ENCODE peak calls at places on chromosomes 12 and 14, in five cellular contexts. One of them, this sample, is unnamed.

GRCh38 chr12:23944067-23944466 is 5.4 kb downstream of the SOX5 start:
- DNase-seq in activated naive CD8-positive, alpha-beta T cell treated with anti-CD3 and anti-CD28 coated beads, Interleukin-2, amount 50 U/mL, for 24 hours: no peak
- DNase-seq in adrenal gland: no peak
- DNase-seq in cardiac fibroblast: no peak
- DNase-seq in fibroblast of villous mesenchyme: no peak
- DNase-seq in this sample: no peak

GRCh38 chr12:46676797-46677520 is 148.8 kb downstream of the SLC38A4 start:
- DNase-seq in fibroblast of villous mesenchyme: no peak
- DNase-seq in adrenal gland: no peak
- DNase-seq in activated naive CD8-positive, alpha-beta T cell treated with anti-CD3 and anti-CD28 coated beads, Interleukin-2, amount 50 U/mL, for 24 hours: no peak
- DNase-seq in cardiac fibroblast: no peak
- DNase-seq in this sample: no peak

GRCh38 chr12:108594-108993 is 42.0 kb downstream of the IQSEC3 start:
- DNase-seq in adrenal gland: peak
- DNase-seq in fibroblast of villous mesenchyme: no peak
- DNase-seq in cardiac fibroblast: no peak
- DNase-seq in activated naive CD8-positive, alpha-beta T cell treated with anti-CD3 and anti-CD28 coated beads, Interleukin-2, amount 50 U/mL, for 24 hours: no peak
- DNase-seq in this sample: no peak

GRCh38 chr14:95056476-95056875 is 100.9 kb downstream of the DICER1 start:
- DNase-seq in fibroblast of villous mesenchyme: no peak
- DNase-seq in adrenal gland: no peak
- DNase-seq in cardiac fibroblast: no peak
- DNase-seq in activated naive CD8-positive, alpha-beta T cell treated with anti-CD3 and anti-CD28 coated beads, Interleukin-2, amount 50 U/mL, for 24 hours: no peak
- DNase-seq in this sample: no peak

GRCh38 chr14:28661171-28661772 is 105.3 kb upstream of the FOXG1 start:
- DNase-seq in fibroblast of villous mesenchyme: no peak
- DNase-seq in activated naive CD8-positive, alpha-beta T cell treated with anti-CD3 and anti-CD28 coated beads, Interleukin-2, amount 50 U/mL, for 24 hours: no peak
- DNase-seq in cardiac fibroblast: peak
- DNase-seq in adrenal gland: no peak
- DNase-seq in this sample: no peak

GRCh38 chr14:63544641-63545234 is 1.6 kb upstream of the PPP2R5E start:
- DNase-seq in cardiac fibroblast: peak
- DNase-seq in adrenal gland: no peak
- DNase-seq in activated naive CD8-positive, alpha-beta T cell treated with anti-CD3 and anti-CD28 coated beads, Interleukin-2, amount 50 U/mL, for 24 hours: no peak
- DNase-seq in fibroblast of villous mesenchyme: peak
- DNase-seq in this sample: no peak

GRCh38 chr14:88168498-88169165 is 154.4 kb downstream of the KCNK10 start:
- DNase-seq in activated naive CD8-positive, alpha-beta T cell treated with anti-CD3 and anti-CD28 coated beads, Interleukin-2, amount 50 U/mL, for 24 hours: peak
- DNase-seq in cardiac fibroblast: peak
- DNase-seq in fibroblast of villous mesenchyme: peak
- DNase-seq in adrenal gland: peak
- DNase-seq in this sample: peak

GRCh38 chr12:15216036-15216889 is 5.0 kb downstream of the RERG start:
- DNase-seq in cardiac fibroblast: no peak
- DNase-seq in activated naive CD8-positive, alpha-beta T cell treated with anti-CD3 and anti-CD28 coated beads, Interleukin-2, amount 50 U/mL, for 24 hours: no peak
- DNase-seq in adrenal gland: no peak
- DNase-seq in fibroblast of villous mesenchyme: no peak
- DNase-seq in this sample: no peak

GRCh38 chr14:76810953-76811400 is 1.7 kb downstream of the ANGEL1 start:
- DNase-seq in activated naive CD8-positive, alpha-beta T cell treated with anti-CD3 and anti-CD28 coated beads, Interleukin-2, amount 50 U/mL, for 24 hours: peak
- DNase-seq in cardiac fibroblast: peak
- DNase-seq in fibroblast of villous mesenchyme: peak
- DNase-seq in adrenal gland: peak
- DNase-seq in this sample: no peak

GRCh38 chr14:67964391-67964812 is 144.8 kb downstream of the RAD51B start:
- DNase-seq in adrenal gland: no peak
- DNase-seq in cardiac fibroblast: peak
- DNase-seq in activated naive CD8-positive, alpha-beta T cell treated with anti-CD3 and anti-CD28 coated beads, Interleukin-2, amount 50 U/mL, for 24 hours: no peak
- DNase-seq in fibroblast of villous mesenchyme: peak
- DNase-seq in this sample: no peak

GRCh38 chr12:8077207-8077606 is 4.9 kb upstream of the NECAP1 start:
- DNase-seq in cardiac fibroblast: peak
- DNase-seq in fibroblast of villous mesenchyme: peak
- DNase-seq in activated naive CD8-positive, alpha-beta T cell treated with anti-CD3 and anti-CD28 coated beads, Interleukin-2, amount 50 U/mL, for 24 hours: no peak
- DNase-seq in adrenal gland: no peak
- DNase-seq in this sample: no peak

GRCh38 chr14:96364911-96365310 is 1.6 kb downstream of the GSKIP start:
- DNase-seq in activated naive CD8-positive, alpha-beta T cell treated with anti-CD3 and anti-CD28 coated beads, Interleukin-2, amount 50 U/mL, for 24 hours: no peak
- DNase-seq in adrenal gland: no peak
- DNase-seq in fibroblast of villous mesenchyme: peak
- DNase-seq in cardiac fibroblast: no peak
- DNase-seq in this sample: no peak

GRCh38 chr12:50220357-50221061 is 53.3 kb upstream of the CERS5 start:
- DNase-seq in adrenal gland: no peak
- DNase-seq in activated naive CD8-positive, alpha-beta T cell treated with anti-CD3 and anti-CD28 coated beads, Interleukin-2, amount 50 U/mL, for 24 hours: no peak
- DNase-seq in fibroblast of villous mesenchyme: peak
- DNase-seq in cardiac fibroblast: peak
- DNase-seq in this sample: peak

GRCh38 chr12:15527201-15527782 is 205.0 kb downstream of the PTPRO start:
- DNase-seq in activated naive CD8-positive, alpha-beta T cell treated with anti-CD3 and anti-CD28 coated beads, Interleukin-2, amount 50 U/mL, for 24 hours: no peak
- DNase-seq in cardiac fibroblast: peak
- DNase-seq in adrenal gland: peak
- DNase-seq in fibroblast of villous mesenchyme: no peak
- DNase-seq in this sample: no peak

GRCh38 chr14:35292051-35292769 is at the start of gene PSMA6:
- DNase-seq in activated naive CD8-positive, alpha-beta T cell treated with anti-CD3 and anti-CD28 coated beads, Interleukin-2, amount 50 U/mL, for 24 hours: peak
- DNase-seq in adrenal gland: peak
- DNase-seq in fibroblast of villous mesenchyme: peak
- DNase-seq in cardiac fibroblast: peak
- DNase-seq in this sample: peak

GRCh38 chr12:57552692-57553321 is 3.0 kb downstream of the KIF5A start:
- DNase-seq in cardiac fibroblast: peak
- DNase-seq in activated naive CD8-positive, alpha-beta T cell treated with anti-CD3 and anti-CD28 coated beads, Interleukin-2, amount 50 U/mL, for 24 hours: no peak
- DNase-seq in adrenal gland: no peak
- DNase-seq in fibroblast of villous mesenchyme: peak
- DNase-seq in this sample: no peak

GRCh38 chr12:71461787-71462328 is 22.3 kb downstream of the LGR5 start:
- DNase-seq in adrenal gland: no peak
- DNase-seq in fibroblast of villous mesenchyme: no peak
- DNase-seq in activated naive CD8-positive, alpha-beta T cell treated with anti-CD3 and anti-CD28 coated beads, Interleukin-2, amount 50 U/mL, for 24 hours: no peak
- DNase-seq in cardiac fibroblast: no peak
- DNase-seq in this sample: no peak

GRCh38 chr14:58918066-58918465 is 270.4 kb upstream of the DAAM1 start:
- DNase-seq in cardiac fibroblast: peak
- DNase-seq in activated naive CD8-positive, alpha-beta T cell treated with anti-CD3 and anti-CD28 coated beads, Interleukin-2, amount 50 U/mL, for 24 hours: no peak
- DNase-seq in fibroblast of villous mesenchyme: no peak
- DNase-seq in adrenal gland: no peak
- DNase-seq in this sample: no peak

GRCh38 chr12:29888777-29889176 is 105.0 kb upstream of the TMTC1 start:
- DNase-seq in adrenal gland: no peak
- DNase-seq in fibroblast of villous mesenchyme: no peak
- DNase-seq in activated naive CD8-positive, alpha-beta T cell treated with anti-CD3 and anti-CD28 coated beads, Interleukin-2, amount 50 U/mL, for 24 hours: no peak
- DNase-seq in cardiac fibroblast: no peak
- DNase-seq in this sample: no peak

GRCh38 chr14:75242546-75243273 is 35.9 kb upstream of the FOS start:
- DNase-seq in activated naive CD8-positive, alpha-beta T cell treated with anti-CD3 and anti-CD28 coated beads, Interleukin-2, amount 50 U/mL, for 24 hours: no peak
- DNase-seq in cardiac fibroblast: peak
- DNase-seq in adrenal gland: no peak
- DNase-seq in fibroblast of villous mesenchyme: peak
- DNase-seq in this sample: no peak

GRCh38 chr14:77570706-77571293 is 45.6 kb downstream of the SPTLC2 start:
- DNase-seq in activated naive CD8-positive, alpha-beta T cell treated with anti-CD3 and anti-CD28 coated beads, Interleukin-2, amount 50 U/mL, for 24 hours: no peak
- DNase-seq in adrenal gland: no peak
- DNase-seq in fibroblast of villous mesenchyme: peak
- DNase-seq in cardiac fibroblast: no peak
- DNase-seq in this sample: no peak

GRCh38 chr12:117501066-117501465 is 139.6 kb upstream of the NOS1 start:
- DNase-seq in adrenal gland: no peak
- DNase-seq in cardiac fibroblast: no peak
- DNase-seq in fibroblast of villous mesenchyme: no peak
- DNase-seq in activated naive CD8-positive, alpha-beta T cell treated with anti-CD3 and anti-CD28 coated beads, Interleukin-2, amount 50 U/mL, for 24 hours: no peak
- DNase-seq in this sample: no peak

GRCh38 chr12:132286912-132287311 is 42.5 kb downstream of the GALNT9 start:
- DNase-seq in activated naive CD8-positive, alpha-beta T cell treated with anti-CD3 and anti-CD28 coated beads, Interleukin-2, amount 50 U/mL, for 24 hours: no peak
- DNase-seq in adrenal gland: no peak
- DNase-seq in cardiac fibroblast: peak
- DNase-seq in fibroblast of villous mesenchyme: no peak
- DNase-seq in this sample: no peak

GRCh38 chr12:122094735-122095561 is 16.4 kb downstream of the MLXIP start:
- DNase-seq in cardiac fibroblast: peak
- DNase-seq in adrenal gland: peak
- DNase-seq in activated naive CD8-positive, alpha-beta T cell treated with anti-CD3 and anti-CD28 coated beads, Interleukin-2, amount 50 U/mL, for 24 hours: no peak
- DNase-seq in fibroblast of villous mesenchyme: no peak
- DNase-seq in this sample: no peak

GRCh38 chr14:20603813-20604212 is 12.6 kb upstream of the RNASE12 start:
- DNase-seq in activated naive CD8-positive, alpha-beta T cell treated with anti-CD3 and anti-CD28 coated beads, Interleukin-2, amount 50 U/mL, for 24 hours: no peak
- DNase-seq in fibroblast of villous mesenchyme: no peak
- DNase-seq in adrenal gland: no peak
- DNase-seq in cardiac fibroblast: no peak
- DNase-seq in this sample: no peak

GRCh38 chr12:116563262-116563661 is 4.1 kb downstream of the MAP1LC3B2 start:
- DNase-seq in cardiac fibroblast: no peak
- DNase-seq in fibroblast of villous mesenchyme: no peak
- DNase-seq in adrenal gland: no peak
- DNase-seq in activated naive CD8-positive, alpha-beta T cell treated with anti-CD3 and anti-CD28 coated beads, Interleukin-2, amount 50 U/mL, for 24 hours: no peak
- DNase-seq in this sample: no peak

GRCh38 chr14:23404331-23404900 is 3.7 kb downstream of the MYH6 start:
- DNase-seq in activated naive CD8-positive, alpha-beta T cell treated with anti-CD3 and anti-CD28 coated beads, Interleukin-2, amount 50 U/mL, for 24 hours: no peak
- DNase-seq in cardiac fibroblast: no peak
- DNase-seq in fibroblast of villous mesenchyme: no peak
- DNase-seq in adrenal gland: no peak
- DNase-seq in this sample: no peak

GRCh38 chr12:122250536-122250935 is 15.8 kb downstream of the VPS33A start:
- DNase-seq in cardiac fibroblast: no peak
- DNase-seq in fibroblast of villous mesenchyme: no peak
- DNase-seq in activated naive CD8-positive, alpha-beta T cell treated with anti-CD3 and anti-CD28 coated beads, Interleukin-2, amount 50 U/mL, for 24 hours: no peak
- DNase-seq in adrenal gland: no peak
- DNase-seq in this sample: no peak